ENCODE peak calls at places on chromosomes 13 and 19, in ten cellular contexts. I is A549; P is CD8-positive, alpha-beta T cell; Y is WTC11; D is progenitor cell of endocrine pancreas; T is cardiac muscle cell; N is right atrium auricular region; E is thoracic aorta; H is GM23338; R is endodermal cell. F is an unnamed sample.

GRCh38 chr13:44609137-44609536 is 33.0 kb upstream of the TSC22D1 start:
- DNase-seq in I (no peak), R (no peak), H (peak), D (no peak), N (no peak), E (no peak), P (no peak), T (no peak), Y (no peak), F (no peak)

GRCh38 chr13:47845981-47846380 is 155.1 kb downstream of the SUCLA2 start:
- DNase-seq in Y (no peak), I (no peak), N (no peak), T (no peak), D (no peak), P (no peak), R (no peak), H (no peak), E (no peak), F (no peak)

GRCh38 chr13:46992383-46992952 is 95.6 kb upstream of the HTR2A start:
- DNase-seq in D (no peak), N (no peak), P (no peak), E (no peak), H (peak), R (no peak), Y (no peak), T (peak), I (no peak), F (no peak)

GRCh38 chr13:102651392-102651791 is 43.5 kb downstream of the METTL21C start:
- DNase-seq in P (no peak), T (no peak), R (no peak), N (no peak), D (no peak), H (no peak), Y (no peak), E (no peak), I (no peak), F (no peak)

GRCh38 chr19:17794731-17795494 is at the start of gene B3GNT3:
- DNase-seq in P (no peak), Y (peak), D (no peak), E (no peak), N (no peak), T (peak), H (peak), R (peak), I (peak), F (no peak)

GRCh38 chr19:10816691-10817090 is 19.3 kb downstream of the TMED1 start:
- DNase-seq in Y (no peak), N (no peak), H (no peak), I (no peak), P (no peak), R (peak), T (no peak), E (no peak), D (no peak), F (no peak)

GRCh38 chr19:47005873-47006272 is 13.8 kb upstream of the NPAS1 start:
- DNase-seq in H (peak), N (no peak), E (no peak), D (no peak), Y (no peak), R (peak), I (no peak), P (no peak), T (no peak), F (no peak)

GRCh38 chr13:72851678-72852014 is 69.7 kb downstream of the PIBF1 start:
- DNase-seq in P (no peak), H (no peak), D (no peak), I (no peak), N (no peak), R (no peak), E (no peak), T (no peak), Y (no peak), F (no peak)

GRCh38 chr19:8478605-8479004 is 23.8 kb downstream of the PRAM1 start:
- DNase-seq in H (no peak), I (no peak), R (no peak), D (no peak), P (no peak), E (no peak), T (no peak), N (no peak), Y (no peak), F (no peak)

GRCh38 chr19:4474504-4475136 is 2.5 kb downstream of the HDGFL2 start:
- DNase-seq in R (peak), N (no peak), H (peak), E (no peak), I (peak), T (peak), Y (peak), D (no peak), P (no peak), F (no peak)

GRCh38 chr19:4343845-4344713 is 717 bp downstream of the MPND start:
- DNase-seq in T (no peak), E (no peak), H (no peak), I (no peak), D (no peak), N (no peak), Y (no peak), R (no peak), P (peak), F (no peak)

GRCh38 chr13:76992548-76993001 is 694 bp downstream of the CLN5 start:
- DNase-seq in P (peak), N (peak), E (no peak), R (peak), H (peak), T (peak), I (peak), D (no peak), Y (peak), F (no peak)

GRCh38 chr13:112078879-112079526 is 12.1 kb downstream of the SOX1 start:
- DNase-seq in P (no peak), R (peak), H (peak), T (no peak), D (no peak), I (no peak), N (no peak), Y (peak), E (no peak), F (no peak)

GRCh38 chr19:18596752-18597157 is 8.2 kb downstream of the REX1BD start:
- DNase-seq in N (peak), H (peak), D (no peak), R (peak), T (peak), P (no peak), Y (peak), I (no peak), E (no peak), F (no peak)

GRCh38 chr19:51258165-51258564 is 7.3 kb downstream of the SIGLECL1 start:
- DNase-seq in P (no peak), N (no peak), H (no peak), T (no peak), E (no peak), I (no peak), D (no peak), Y (no peak), R (peak), F (no peak)

GRCh38 chr13:70249332-70250064 is 141.2 kb upstream of the KLHL1 start:
- DNase-seq in T (no peak), N (no peak), E (no peak), I (no peak), H (peak), Y (no peak), D (no peak), P (no peak), R (peak), F (no peak)

GRCh38 chr13:113835461-113836274 is 28.2 kb downstream of the GAS6 start:
- DNase-seq in E (no peak), I (no peak), D (no peak), H (no peak), Y (no peak), R (no peak), N (no peak), T (no peak), P (no peak), F (no peak)

GRCh38 chr13:30907167-30907761 is 1.2 kb downstream of the MEDAG start:
- DNase-seq in T (no peak), P (no peak), N (no peak), H (no peak), D (no peak), E (no peak), R (no peak), Y (no peak), I (no peak), F (no peak)

GRCh38 chr19:57465680-57466381 is 8.9 kb upstream of the VN1R1 start:
- DNase-seq in H (peak), Y (peak), E (no peak), I (peak), N (no peak), P (no peak), R (peak), T (no peak), D (no peak), F (no peak)

GRCh38 chr13:22176968-22177545 is 506.2 kb downstream of the FGF9 start:
- DNase-seq in P (no peak), N (no peak), I (no peak), E (no peak), R (no peak), Y (no peak), D (no peak), H (no peak), T (no peak), F (no peak)

GRCh38 chr19:46366620-46367277 is 19.9 kb downstream of the PPP5C start:
- DNase-seq in D (no peak), T (no peak), H (no peak), P (no peak), Y (no peak), N (no peak), I (no peak), R (no peak), E (no peak), F (no peak)

GRCh38 chr13:31824705-31825512 is 85.6 kb downstream of the RXFP2 start:
- DNase-seq in N (no peak), R (peak), I (no peak), D (no peak), Y (no peak), P (no peak), E (no peak), T (no peak), H (no peak), F (no peak)

GRCh38 chr13:31638577-31638976 is 100.7 kb upstream of the RXFP2 start:
- DNase-seq in I (no peak), E (no peak), D (no peak), N (no peak), Y (no peak), H (no peak), P (no peak), R (no peak), T (no peak), F (no peak)

GRCh38 chr13:87093399-87093798 is 577.8 kb upstream of the SLITRK5 start:
- DNase-seq in I (no peak), Y (no peak), H (no peak), T (no peak), D (no peak), P (no peak), E (no peak), R (no peak), N (no peak), F (no peak)

GRCh38 chr13:87089391-87089790 is 581.8 kb upstream of the SLITRK5 start:
- DNase-seq in D (no peak), H (peak), T (no peak), N (no peak), I (no peak), P (no peak), R (no peak), E (no peak), Y (no peak), F (no peak)

GRCh38 chr13:87084192-87084591 is 587.0 kb upstream of the SLITRK5 start:
- DNase-seq in N (no peak), E (no peak), T (no peak), P (no peak), Y (no peak), D (no peak), I (no peak), H (peak), R (no peak), F (no peak)

DNA sequence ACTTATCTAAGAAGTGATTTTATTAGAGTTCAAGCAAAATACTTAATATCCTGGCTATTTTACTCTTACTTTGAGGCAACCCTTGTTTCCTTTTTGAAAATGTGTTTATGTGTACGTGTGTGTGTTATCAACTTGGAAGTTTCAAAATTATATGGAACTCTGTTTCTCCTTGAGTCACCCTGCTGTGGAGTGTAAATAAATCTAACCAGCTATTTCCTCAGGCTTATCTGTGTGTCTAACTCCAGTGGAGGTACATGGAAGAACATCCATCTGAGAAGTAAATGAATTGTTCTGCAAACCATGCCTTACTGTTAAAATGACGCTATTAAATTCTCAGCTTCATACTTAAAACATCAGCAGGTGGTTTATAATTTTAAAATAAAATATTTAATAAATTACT is 583.4 kb upstream of the SLITRK5 start:
- DNase-seq in N (no peak), I (no peak), T (no peak), R (no peak), H (no peak), P (no peak), E (no peak), Y (no peak), D (no peak), F (no peak)
- TF ChIP-seq CTCF in N (no peak), I (no peak), T (no peak), R (no peak), H (no peak), P (no peak), E (no peak), Y (no peak), D (no peak), F (no peak)

DNA sequence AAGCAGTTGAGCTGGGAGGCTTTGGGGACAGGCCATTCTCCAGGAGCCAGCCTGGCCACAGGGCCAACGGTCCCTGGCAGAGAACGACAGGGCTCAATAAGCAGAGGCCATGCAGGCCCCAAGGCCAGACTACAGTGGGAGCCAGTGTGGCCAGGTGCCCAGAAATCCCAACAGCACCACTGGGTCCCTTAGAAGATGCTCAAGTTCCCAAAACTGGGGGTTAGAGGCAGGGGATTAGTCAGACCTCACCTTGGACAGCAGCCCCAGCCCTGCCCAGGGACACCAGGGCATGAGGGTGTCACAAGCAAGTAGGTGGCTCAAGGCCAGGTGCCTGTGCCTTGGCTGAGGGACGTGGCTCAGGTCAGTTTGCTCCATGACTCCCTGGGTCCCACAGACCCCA is 12.8 kb downstream of the SCGB2B2 start:
- DNase-seq in Y (no peak), H (no peak), P (no peak), I (no peak), E (no peak), T (no peak), R (no peak), N (no peak), D (no peak), F (no peak)
- TF ChIP-seq CTCF in Y (no peak), H (no peak), P (no peak), I (no peak), E (no peak), T (no peak), R (no peak), N (no peak), D (no peak), F (no peak)

GRCh38 chr19:21468791-21469190 is 36.6 kb upstream of the ZNF429 start:
- DNase-seq in T (peak), D (no peak), I (no peak), R (peak), H (peak), E (no peak), P (no peak), Y (peak), N (no peak), F (peak)
- TF ChIP-seq CTCF in T (no peak), D (peak), I (no peak), R (peak), H (peak), E (no peak), P (no peak), Y (no peak), N (no peak), F (no peak)

GRCh38 chr13:41059896-41060722 is 1.2 kb upstream of the WBP4 start:
- DNase-seq in Y (peak), H (peak), R (peak), P (peak), E (peak), T (peak), I (peak), N (peak), D (peak), F (peak)
- TF ChIP-seq CTCF in Y (no peak), H (peak), R (peak), P (no peak), E (peak), T (peak), I (no peak), N (no peak), D (peak), F (peak)

F was measured in type B pancreatic cell.